ENCODE peak calls at places on chromosomes 11 and 22, in eight cellular contexts. One of them, this sample, is unnamed.

GRCh38 chr11:105144887-105145286 is 5.3 kb upstream of the CARD18 start:
- DNase-seq in AG04450: peak
- DNase-seq in cardiac muscle cell: no peak
- DNase-seq in H9: no peak
- DNase-seq in thyroid gland: no peak
- DNase-seq in colonic mucosa: no peak
- DNase-seq in brain microvascular endothelial cell: no peak
- DNase-seq in IMR-90: peak
- DNase-seq in this sample: no peak

GRCh38 chr11:30583505-30584280 is 2.5 kb downstream of the MPPED2 start:
- DNase-seq in AG04450: no peak
- DNase-seq in cardiac muscle cell: peak
- DNase-seq in H9: peak
- DNase-seq in thyroid gland: peak
- DNase-seq in colonic mucosa: no peak
- DNase-seq in brain microvascular endothelial cell: no peak
- DNase-seq in IMR-90: no peak
- DNase-seq in this sample: no peak

GRCh38 chr11:72591785-72592490 is 82.3 kb downstream of the PDE2A start:
- DNase-seq in AG04450: no peak
- DNase-seq in cardiac muscle cell: no peak
- DNase-seq in H9: no peak
- DNase-seq in thyroid gland: no peak
- DNase-seq in colonic mucosa: no peak
- DNase-seq in brain microvascular endothelial cell: no peak
- DNase-seq in IMR-90: no peak
- DNase-seq in this sample: no peak

GRCh38 chr11:65419773-65420481 is 2.7 kb upstream of the NEAT1 start:
- DNase-seq in AG04450: no peak
- DNase-seq in cardiac muscle cell: peak
- DNase-seq in H9: peak
- DNase-seq in thyroid gland: peak
- DNase-seq in colonic mucosa: peak
- DNase-seq in brain microvascular endothelial cell: peak
- DNase-seq in IMR-90: peak
- DNase-seq in this sample: peak

GRCh38 chr11:33179431-33179830 is 18.2 kb upstream of the CSTF3 start:
- DNase-seq in AG04450: no peak
- DNase-seq in cardiac muscle cell: no peak
- DNase-seq in H9: no peak
- DNase-seq in thyroid gland: no peak
- DNase-seq in colonic mucosa: no peak
- DNase-seq in brain microvascular endothelial cell: peak
- DNase-seq in IMR-90: no peak
- DNase-seq in this sample: no peak

GRCh38 chr11:92527467-92527866 is 302.8 kb downstream of the FAT3 start:
- DNase-seq in AG04450: no peak
- DNase-seq in cardiac muscle cell: no peak
- DNase-seq in H9: no peak
- DNase-seq in thyroid gland: no peak
- DNase-seq in colonic mucosa: no peak
- DNase-seq in brain microvascular endothelial cell: no peak
- DNase-seq in IMR-90: no peak
- DNase-seq in this sample: no peak

GRCh38 chr11:111736191-111736590 is 30.0 kb downstream of the PPP2R1B start:
- DNase-seq in AG04450: peak
- DNase-seq in cardiac muscle cell: no peak
- DNase-seq in H9: no peak
- DNase-seq in thyroid gland: peak
- DNase-seq in colonic mucosa: no peak
- DNase-seq in brain microvascular endothelial cell: peak
- DNase-seq in IMR-90: peak
- DNase-seq in this sample: no peak

GRCh38 chr22:30948930-30949342 is 19.6 kb downstream of the MORC2 start:
- DNase-seq in AG04450: no peak
- DNase-seq in cardiac muscle cell: no peak
- DNase-seq in H9: no peak
- DNase-seq in thyroid gland: no peak
- DNase-seq in colonic mucosa: no peak
- DNase-seq in brain microvascular endothelial cell: no peak
- DNase-seq in IMR-90: peak
- DNase-seq in this sample: no peak

GRCh38 chr11:71268706-71269321 is 16.4 kb upstream of the SHANK2 start:
- DNase-seq in AG04450: no peak
- DNase-seq in cardiac muscle cell: no peak
- DNase-seq in H9: peak
- DNase-seq in thyroid gland: no peak
- DNase-seq in colonic mucosa: peak
- DNase-seq in brain microvascular endothelial cell: no peak
- DNase-seq in IMR-90: no peak
- DNase-seq in this sample: no peak

GRCh38 chr11:69352181-69352580 is 58.2 kb downstream of the MYEOV start:
- DNase-seq in AG04450: no peak
- DNase-seq in cardiac muscle cell: no peak
- DNase-seq in H9: no peak
- DNase-seq in thyroid gland: no peak
- DNase-seq in colonic mucosa: peak
- DNase-seq in brain microvascular endothelial cell: peak
- DNase-seq in IMR-90: no peak
- DNase-seq in this sample: no peak

GRCh38 chr11:57162179-57162898 is 19.4 kb upstream of the LRRC55 start:
- DNase-seq in AG04450: no peak
- DNase-seq in cardiac muscle cell: no peak
- DNase-seq in H9: no peak
- DNase-seq in thyroid gland: no peak
- DNase-seq in colonic mucosa: no peak
- DNase-seq in brain microvascular endothelial cell: no peak
- DNase-seq in IMR-90: no peak
- DNase-seq in this sample: no peak

GRCh38 chr11:100739636-100740035 is 52.5 kb downstream of the ARHGAP42 start:
- DNase-seq in AG04450: peak
- DNase-seq in cardiac muscle cell: peak
- DNase-seq in H9: no peak
- DNase-seq in thyroid gland: peak
- DNase-seq in colonic mucosa: no peak
- DNase-seq in brain microvascular endothelial cell: peak
- DNase-seq in IMR-90: peak
- DNase-seq in this sample: peak

GRCh38 chr11:16923987-16924386 is 90.2 kb downstream of the PLEKHA7 start:
- DNase-seq in AG04450: no peak
- DNase-seq in cardiac muscle cell: no peak
- DNase-seq in H9: no peak
- DNase-seq in thyroid gland: peak
- DNase-seq in colonic mucosa: peak
- DNase-seq in brain microvascular endothelial cell: no peak
- DNase-seq in IMR-90: no peak
- DNase-seq in this sample: no peak

GRCh38 chr11:16924826-16925494 is 89.3 kb downstream of the PLEKHA7 start:
- DNase-seq in AG04450: no peak
- DNase-seq in cardiac muscle cell: peak
- DNase-seq in H9: peak
- DNase-seq in thyroid gland: peak
- DNase-seq in colonic mucosa: peak
- DNase-seq in brain microvascular endothelial cell: peak
- DNase-seq in IMR-90: no peak
- DNase-seq in this sample: peak

GRCh38 chr11:16926868-16927267 is 87.3 kb downstream of the PLEKHA7 start:
- DNase-seq in AG04450: no peak
- DNase-seq in cardiac muscle cell: no peak
- DNase-seq in H9: no peak
- DNase-seq in thyroid gland: no peak
- DNase-seq in colonic mucosa: no peak
- DNase-seq in brain microvascular endothelial cell: no peak
- DNase-seq in IMR-90: no peak
- DNase-seq in this sample: no peak

GRCh38 chr11:16925495-16926065 is 88.6 kb downstream of the PLEKHA7 start:
- DNase-seq in AG04450: no peak
- DNase-seq in cardiac muscle cell: peak
- DNase-seq in H9: peak
- DNase-seq in thyroid gland: peak
- DNase-seq in colonic mucosa: peak
- DNase-seq in brain microvascular endothelial cell: peak
- DNase-seq in IMR-90: no peak
- DNase-seq in this sample: peak

DNA sequence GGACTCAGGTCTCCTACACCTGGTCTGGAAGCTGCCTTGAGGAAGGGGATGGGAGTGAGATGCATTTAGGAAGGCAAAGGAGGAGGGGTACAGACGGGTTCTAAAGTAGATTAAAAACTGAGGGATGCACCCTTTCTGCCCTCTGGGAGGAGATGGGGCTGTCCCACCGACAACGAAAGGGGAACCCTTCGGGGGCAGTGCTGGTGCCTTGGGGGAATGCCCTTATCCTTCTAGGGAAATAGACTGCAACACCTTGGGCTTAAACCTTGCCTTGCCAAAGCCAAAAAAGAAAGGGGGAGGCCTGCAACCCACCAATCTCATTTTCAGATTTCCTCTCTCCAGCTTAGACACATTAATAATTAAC is 89.8 kb downstream of the PLEKHA7 start:
- DNase-seq in AG04450: no peak
- DNase-seq in cardiac muscle cell: no peak
- DNase-seq in H9: no peak
- DNase-seq in thyroid gland: no peak
- DNase-seq in colonic mucosa: peak
- DNase-seq in brain microvascular endothelial cell: no peak
- DNase-seq in IMR-90: no peak
- DNase-seq in this sample: no peak
- H3K27ac ChIP-seq in AG04450: no peak
- H3K27ac ChIP-seq in cardiac muscle cell: peak
- H3K27ac ChIP-seq in H9: no peak
- H3K27ac ChIP-seq in thyroid gland: peak
- H3K27ac ChIP-seq in colonic mucosa: peak
- H3K27ac ChIP-seq in brain microvascular endothelial cell: no peak
- H3K27ac ChIP-seq in IMR-90: no peak
- H3K27ac ChIP-seq in this sample: peak

GRCh38 chr11:1052133-1053011 is 15.9 kb upstream of the MUC6 start:
- DNase-seq in AG04450: no peak
- DNase-seq in cardiac muscle cell: no peak
- DNase-seq in H9: no peak
- DNase-seq in thyroid gland: peak
- DNase-seq in colonic mucosa: no peak
- DNase-seq in brain microvascular endothelial cell: no peak
- DNase-seq in IMR-90: no peak
- DNase-seq in this sample: no peak
- H3K27ac ChIP-seq in AG04450: no peak
- H3K27ac ChIP-seq in cardiac muscle cell: no peak
- H3K27ac ChIP-seq in H9: no peak
- H3K27ac ChIP-seq in thyroid gland: no peak
- H3K27ac ChIP-seq in colonic mucosa: peak
- H3K27ac ChIP-seq in brain microvascular endothelial cell: no peak
- H3K27ac ChIP-seq in IMR-90: no peak
- H3K27ac ChIP-seq in this sample: no peak

DNA sequence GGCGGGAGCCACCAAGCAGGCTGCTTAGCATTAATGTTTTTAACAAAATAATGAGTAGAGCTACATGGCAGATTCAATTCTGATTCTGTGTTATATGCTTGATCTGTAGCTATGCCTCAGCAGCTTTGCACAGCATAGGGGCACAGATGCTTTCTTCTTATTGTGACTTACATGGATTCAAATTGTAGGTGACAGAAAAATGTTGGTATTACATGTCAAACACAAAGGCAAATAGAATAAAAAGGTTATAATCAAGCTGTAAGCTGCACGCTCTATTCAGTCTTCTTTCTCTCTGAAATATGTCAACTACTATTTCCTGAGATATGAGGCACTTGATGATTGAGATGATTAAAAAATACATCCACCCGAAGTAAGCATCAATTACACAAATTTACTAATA is 1573.8 kb downstream of the FAM181B start:
- DNase-seq in AG04450: no peak
- DNase-seq in cardiac muscle cell: no peak
- DNase-seq in H9: no peak
- DNase-seq in thyroid gland: no peak
- DNase-seq in colonic mucosa: no peak
- DNase-seq in brain microvascular endothelial cell: no peak
- DNase-seq in IMR-90: no peak
- DNase-seq in this sample: no peak
- H3K27ac ChIP-seq in AG04450: no peak
- H3K27ac ChIP-seq in cardiac muscle cell: no peak
- H3K27ac ChIP-seq in H9: no peak
- H3K27ac ChIP-seq in thyroid gland: no peak
- H3K27ac ChIP-seq in colonic mucosa: no peak
- H3K27ac ChIP-seq in brain microvascular endothelial cell: no peak
- H3K27ac ChIP-seq in IMR-90: no peak
- H3K27ac ChIP-seq in this sample: no peak

GRCh38 chr22:46156031-46156430 is 5.7 kb downstream of the PPARA start:
- DNase-seq in AG04450: no peak
- DNase-seq in cardiac muscle cell: no peak
- DNase-seq in H9: no peak
- DNase-seq in thyroid gland: no peak
- DNase-seq in colonic mucosa: no peak
- DNase-seq in brain microvascular endothelial cell: no peak
- DNase-seq in IMR-90: no peak
- DNase-seq in this sample: no peak
- H3K27ac ChIP-seq in AG04450: no peak
- H3K27ac ChIP-seq in cardiac muscle cell: no peak
- H3K27ac ChIP-seq in H9: no peak
- H3K27ac ChIP-seq in thyroid gland: no peak
- H3K27ac ChIP-seq in colonic mucosa: no peak
- H3K27ac ChIP-seq in brain microvascular endothelial cell: no peak
- H3K27ac ChIP-seq in IMR-90: no peak
- H3K27ac ChIP-seq in this sample: no peak

DNA sequence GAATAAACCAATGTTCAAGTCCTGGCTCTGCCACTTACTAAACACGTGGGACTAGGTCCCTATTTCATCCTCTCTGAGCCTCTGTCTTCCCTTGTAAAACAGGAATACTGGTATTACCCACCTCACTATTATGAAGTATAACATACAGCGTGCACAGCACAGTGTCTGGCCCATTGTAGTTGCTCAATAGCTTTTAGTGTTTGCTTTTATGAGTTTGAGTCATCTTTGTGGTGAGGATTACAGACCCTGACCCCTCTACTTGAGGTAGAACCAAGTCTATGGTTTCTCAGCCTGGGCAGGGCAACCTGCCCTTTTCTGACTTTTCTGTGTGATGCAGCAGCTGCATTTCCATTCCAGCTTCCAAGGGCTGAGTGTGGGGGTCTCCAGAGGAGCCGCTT is 16.5 kb downstream of the PRR5L start:
- DNase-seq in AG04450: peak
- DNase-seq in cardiac muscle cell: no peak
- DNase-seq in H9: no peak
- DNase-seq in thyroid gland: no peak
- DNase-seq in colonic mucosa: no peak
- DNase-seq in brain microvascular endothelial cell: peak
- DNase-seq in IMR-90: peak
- DNase-seq in this sample: no peak
- H3K27ac ChIP-seq in AG04450: no peak
- H3K27ac ChIP-seq in cardiac muscle cell: no peak
- H3K27ac ChIP-seq in H9: no peak
- H3K27ac ChIP-seq in thyroid gland: no peak
- H3K27ac ChIP-seq in colonic mucosa: peak
- H3K27ac ChIP-seq in brain microvascular endothelial cell: peak
- H3K27ac ChIP-seq in IMR-90: no peak
- H3K27ac ChIP-seq in this sample: no peak